ENCODE peak calls at places on chromosomes 2 and 18, in four cellular contexts. K is SK-N-SH, Y is cardiac muscle cell, H is K562. R is an unnamed sample.

GRCh38 chr2:185990861-185991525 is 252.4 kb downstream of the FSIP2 start:
- DNase-seq in K (no peak), Y (no peak), H (no peak), R (no peak)

GRCh38 chr2:95323347-95324155 is 26.4 kb downstream of the KCNIP3 start:
- DNase-seq in K (peak; percentile 79), Y (no peak), H (peak; percentile 73), R (peak; percentile 75)

GRCh38 chr2:217987391-217987790 is 15.4 kb downstream of the TNS1 start:
- DNase-seq in K (no peak), Y (no peak), H (no peak), R (no peak)

GRCh38 chr2:47310801-47311560 is 92.0 kb upstream of the MSH2 start:
- DNase-seq in K (peak; percentile 70), Y (peak; percentile 26), H (no peak), R (no peak)

GRCh38 chr2:127362486-127362885 is 25.3 kb downstream of the MAP3K2 start:
- DNase-seq in K (peak; percentile 54), Y (no peak), H (no peak), R (no peak)

GRCh38 chr2:155350783-155351580 is 652.5 kb downstream of the KCNJ3 start:
- DNase-seq in K (no peak), Y (no peak), H (no peak), R (no peak)

GRCh38 chr2:218022131-218022850 is 19.5 kb upstream of the TNS1 start:
- DNase-seq in K (peak; percentile 19), Y (no peak), H (no peak), R (peak; percentile 46)

GRCh38 chr18:75244336-75244735 is 33.7 kb downstream of the TSHZ1 start:
- DNase-seq in K (peak; percentile 77), Y (no peak), H (peak; percentile 14), R (peak; percentile 63)

GRCh38 chr2:241878007-241878970 is 8.8 kb downstream of the RTP5 start:
- DNase-seq in K (peak; percentile 90), Y (peak; percentile 82), H (peak; percentile 66), R (peak; percentile 81)

GRCh38 chr2:16940214-16940613 is 274.6 kb upstream of the CYRIA start:
- DNase-seq in K (no peak), Y (no peak), H (no peak), R (no peak)

GRCh38 chr2:32264422-32265149 is at the start of gene NLRC4:
- DNase-seq in K (no peak), Y (no peak), H (no peak), R (no peak)

GRCh38 chr2:176385838-176386237 is 116.6 kb downstream of the MTX2 start:
- DNase-seq in K (no peak), Y (no peak), H (no peak), R (no peak)

GRCh38 chr2:215870088-215870490 is 143.3 kb downstream of the MREG start:
- DNase-seq in K (no peak), Y (peak; percentile 79), H (no peak), R (no peak)

GRCh38 chr2:182767578-182767977 is 51.5 kb downstream of the DNAJC10 start:
- DNase-seq in K (peak; percentile 6), Y (peak; percentile 33), H (no peak), R (no peak)

GRCh38 chr2:46878886-46879285 is 36.7 kb downstream of the MCFD2 start:
- DNase-seq in K (peak; percentile 78), Y (peak; percentile 49), H (no peak), R (no peak)

GRCh38 chr2:187547353-187547979 is 6.8 kb downstream of the TFPI start:
- DNase-seq in K (no peak), Y (peak; percentile 95), H (peak; percentile 63), R (peak; percentile 14)

GRCh38 chr2:165528691-165529090 is 59.2 kb downstream of the CSRNP3 start:
- DNase-seq in K (no peak), Y (no peak), H (no peak), R (no peak)

GRCh38 chr18:57502624-57503023 is 67.5 kb downstream of the ONECUT2 start:
- DNase-seq in K (no peak), Y (no peak), H (no peak), R (no peak)

GRCh38 chr2:192267484-192267883 is 72.8 kb upstream of the TMEFF2 start:
- DNase-seq in K (no peak), Y (peak; percentile 84), H (no peak), R (no peak)

GRCh38 chr2:215104226-215104625 is 34.2 kb downstream of the ABCA12 start:
- DNase-seq in K (no peak), Y (no peak), H (no peak), R (no peak)

GRCh38 chr2:162333968-162334367 is 10.0 kb upstream of the GCA start:
- DNase-seq in K (no peak), Y (peak; percentile 40), H (no peak), R (peak; percentile 63)

GRCh38 chr18:48627216-48627615 is 88.4 kb downstream of the CTIF start:
- DNase-seq in K (no peak), Y (no peak), H (no peak), R (no peak)

GRCh38 chr2:54629914-54630609 is 93.4 kb upstream of the EML6 start:
- DNase-seq in K (no peak), Y (peak; percentile 46), H (no peak), R (no peak)

DNA sequence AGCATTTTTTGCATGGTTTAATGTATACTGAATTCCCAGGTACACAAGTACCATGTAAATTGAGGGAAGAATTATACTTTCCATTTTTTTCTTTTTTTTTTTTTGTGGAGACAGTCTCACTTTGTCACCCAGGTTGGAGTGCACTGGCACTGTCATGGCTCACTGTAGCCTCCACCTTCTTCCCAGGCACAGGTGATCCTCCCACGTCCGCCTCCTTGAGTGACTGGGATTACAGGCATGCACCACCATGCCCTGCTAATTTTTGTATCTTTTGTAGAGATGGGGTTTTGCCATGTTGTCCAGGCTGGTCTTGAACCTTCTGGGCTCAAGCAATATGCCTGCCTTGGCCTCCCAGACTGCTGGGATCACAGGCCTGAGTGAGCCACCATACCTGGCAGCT is 3.8 kb downstream of the HSPE1 start:
- DNase-seq in K (no peak), Y (no peak), H (no peak), R (no peak)
- H3K36me3 ChIP-seq in K (peaks cover 34% of the 10 kb centered on the region), Y (peaks cover 16% of the 10 kb centered on the region), H (peaks cover 40% of the 10 kb centered on the region), R (peaks cover 61% of the 10 kb centered on the region)

DNA sequence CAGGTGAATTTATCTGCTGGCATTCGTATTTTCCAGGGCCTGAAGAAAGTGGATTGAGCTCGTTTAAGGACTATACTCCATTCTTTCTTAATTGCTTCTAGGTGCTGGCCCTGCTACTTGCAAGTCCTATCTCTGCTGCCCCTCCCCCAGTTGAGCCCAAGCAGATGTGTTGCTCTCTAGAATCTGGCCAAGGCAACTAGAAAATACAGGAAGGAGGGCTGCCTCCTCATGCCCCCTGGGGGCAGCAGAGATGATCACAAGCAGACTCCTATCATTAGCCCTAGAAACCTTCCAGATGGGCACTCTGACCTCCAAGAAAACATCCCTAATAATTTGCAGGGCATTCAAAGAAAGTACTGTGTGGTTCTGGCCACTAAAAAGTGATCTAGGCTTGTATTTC is 72.5 kb upstream of the CYP26B1 start:
- DNase-seq in K (peak; percentile 24), Y (peak; percentile 41), H (peak; percentile 27), R (peak; percentile 92)
- TF ChIP-seq CTCF in K (peak; percentile 40), Y (peak; percentile 22), H (peak; percentile 46), R (peak; percentile 83)

DNA sequence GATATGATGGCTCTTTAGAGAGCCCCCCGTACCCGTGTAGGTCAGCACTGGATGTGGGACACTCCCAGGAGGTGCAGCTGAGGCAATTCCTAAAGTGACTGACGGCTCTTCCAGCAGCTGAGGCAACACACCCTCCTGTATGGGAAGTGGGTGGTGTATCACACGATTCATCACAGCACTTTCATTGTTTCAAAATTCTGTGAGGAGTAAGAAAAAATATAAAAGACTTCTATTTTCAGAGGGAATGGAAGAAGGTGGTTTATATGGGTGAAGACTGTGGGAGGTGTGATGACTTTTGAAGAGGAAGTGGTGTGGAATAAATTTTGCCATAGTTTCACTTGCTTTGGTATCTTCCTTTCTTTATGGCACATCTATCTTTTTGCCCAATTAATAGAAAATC is 22.3 kb downstream of the QPCT start:
- DNase-seq in K (no peak), Y (no peak), H (no peak), R (no peak)
- H3K36me3 ChIP-seq in K (no peaks in the 10 kb centered on the region), Y (no peaks in the 10 kb centered on the region), H (no peaks in the 10 kb centered on the region), R (no peaks in the 10 kb centered on the region)

DNA sequence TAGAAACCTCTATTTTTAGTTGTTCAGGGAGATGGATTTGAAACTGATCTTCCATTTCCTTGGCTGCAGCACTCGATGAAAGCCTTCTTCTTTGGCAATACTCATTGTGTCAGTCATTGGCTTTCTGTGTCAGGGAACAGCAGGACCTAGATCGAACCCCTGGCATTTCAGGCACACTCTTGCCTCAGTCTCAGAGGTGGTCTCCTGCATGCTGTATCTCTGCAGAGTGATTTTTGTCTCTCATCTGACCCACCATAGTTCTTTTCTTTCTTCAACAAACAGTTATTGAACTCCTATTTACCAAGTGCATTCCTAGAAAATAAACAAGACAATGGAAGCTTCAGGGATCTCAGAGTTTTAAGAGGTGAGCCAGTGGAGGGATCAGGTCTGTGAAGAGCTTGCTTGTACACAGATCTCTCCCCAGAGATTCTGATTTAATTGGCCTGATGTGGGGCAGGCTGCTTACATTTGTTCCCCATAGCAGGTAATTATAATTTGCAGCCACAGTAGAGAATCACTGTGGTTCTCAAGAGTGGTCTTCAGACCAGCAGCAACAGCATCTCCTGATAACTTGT is 473.1 kb upstream of the TCF4 start:
- DNase-seq in K (no peak), Y (no peak), H (no peak), R (no peak)
- TF ChIP-seq CTCF in K (no peak), Y (no peak), H (no peak), R (no peak)

DNA sequence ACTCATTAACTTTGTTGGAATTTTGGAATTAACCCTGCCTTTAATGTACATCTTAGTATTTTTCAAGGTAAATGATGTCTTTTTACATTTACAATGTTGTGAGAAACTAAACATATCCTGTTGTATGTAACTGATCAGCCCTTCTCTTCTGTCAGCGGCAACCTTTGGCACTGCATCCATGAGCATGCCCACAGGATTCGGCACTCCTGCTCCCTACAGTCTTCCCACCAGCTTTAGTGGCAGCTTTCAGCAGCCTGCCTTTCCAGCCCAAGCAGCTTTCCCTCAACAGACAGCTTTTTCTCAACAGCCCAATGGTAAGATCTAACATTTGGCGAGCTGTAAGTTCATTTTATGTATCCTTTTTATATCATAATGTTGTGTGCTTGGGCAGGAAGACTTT is 46.9 kb upstream of the SCYGR2 start:
- DNase-seq in K (no peak), Y (no peak), H (no peak), R (no peak)
- H3K36me3 ChIP-seq in K (peaks cover 66% of the 10 kb centered on the region), Y (peaks cover 42% of the 10 kb centered on the region), H (peaks cover 44% of the 10 kb centered on the region), R (peaks cover 13% of the 10 kb centered on the region)

GRCh38 chr2:22616031-22616430 is 768.9 kb upstream of the KLHL29 start:
- DNase-seq in K (no peak), Y (no peak), H (no peak), R (no peak)
- TF ChIP-seq CTCF in K (no peak), Y (no peak), H (no peak), R (peak; percentile 5)

R was measured in WERI-Rb-1.